ENCODE peak calls at places on chromosomes 6 and 20, in nine cellular contexts. One of them, this sample, is unnamed.

GRCh38 chr6:129634411-129635230 is 75.4 kb downstream of the ARHGAP18 start:
- DNase-seq in GM23248: no peak
- DNase-seq in esophagus squamous epithelium: no peak
- DNase-seq in mesendoderm: no peak
- DNase-seq in hepatocyte: no peak
- DNase-seq in HCT116: no peak
- DNase-seq in aorta: no peak
- DNase-seq in left ventricle myocardium inferior: no peak
- DNase-seq in osteoblast: no peak
- DNase-seq in this sample: peak; percentile 9

GRCh38 chr6:127119361-127120108 is 1.1 kb downstream of the RSPO3 start:
- DNase-seq in esophagus squamous epithelium: no peak
- DNase-seq in left ventricle myocardium inferior: no peak
- DNase-seq in mesendoderm: peak; percentile 40
- DNase-seq in GM23248: peak; percentile 69
- DNase-seq in HCT116: no peak
- DNase-seq in hepatocyte: peak; percentile 29
- DNase-seq in osteoblast: peak; percentile 63
- DNase-seq in aorta: no peak
- DNase-seq in this sample: no peak

GRCh38 chr6:13924146-13924948 is 405 bp upstream of the RNF182 start:
- DNase-seq in left ventricle myocardium inferior: peak; percentile 25
- DNase-seq in esophagus squamous epithelium: no peak
- DNase-seq in GM23248: peak; percentile 84
- DNase-seq in hepatocyte: peak; percentile 74
- DNase-seq in mesendoderm: peak; percentile 80
- DNase-seq in osteoblast: no peak
- DNase-seq in HCT116: no peak
- DNase-seq in aorta: peak; percentile 66
- DNase-seq in this sample: no peak

GRCh38 chr6:95364016-95364604 is 213.2 kb upstream of the MANEA start:
- DNase-seq in hepatocyte: peak; percentile 28
- DNase-seq in left ventricle myocardium inferior: no peak
- DNase-seq in esophagus squamous epithelium: no peak
- DNase-seq in GM23248: peak; percentile 40
- DNase-seq in mesendoderm: peak; percentile 50
- DNase-seq in osteoblast: no peak
- DNase-seq in HCT116: peak; percentile 8
- DNase-seq in aorta: no peak
- DNase-seq in this sample: peak; percentile 45

GRCh38 chr6:158321960-158322359 is 9.7 kb downstream of the TULP4 start:
- DNase-seq in left ventricle myocardium inferior: no peak
- DNase-seq in osteoblast: peak; percentile 90
- DNase-seq in HCT116: no peak
- DNase-seq in GM23248: peak; percentile 52
- DNase-seq in esophagus squamous epithelium: no peak
- DNase-seq in aorta: no peak
- DNase-seq in mesendoderm: no peak
- DNase-seq in hepatocyte: peak; percentile 40
- DNase-seq in this sample: no peak

GRCh38 chr20:45154183-45154582 is 20.5 kb upstream of the PI3 start:
- DNase-seq in hepatocyte: no peak
- DNase-seq in aorta: no peak
- DNase-seq in esophagus squamous epithelium: no peak
- DNase-seq in left ventricle myocardium inferior: no peak
- DNase-seq in GM23248: peak; percentile 6
- DNase-seq in osteoblast: no peak
- DNase-seq in mesendoderm: peak; percentile 11
- DNase-seq in HCT116: no peak
- DNase-seq in this sample: no peak

GRCh38 chr20:51341581-51341980 is 200.9 kb downstream of the NFATC2 start:
- DNase-seq in esophagus squamous epithelium: no peak
- DNase-seq in hepatocyte: no peak
- DNase-seq in mesendoderm: no peak
- DNase-seq in GM23248: no peak
- DNase-seq in left ventricle myocardium inferior: no peak
- DNase-seq in osteoblast: no peak
- DNase-seq in HCT116: no peak
- DNase-seq in aorta: no peak
- DNase-seq in this sample: no peak

GRCh38 chr6:19153270-19153980 is 683.7 kb upstream of the ID4 start:
- DNase-seq in HCT116: no peak
- DNase-seq in aorta: no peak
- DNase-seq in left ventricle myocardium inferior: peak; percentile 13
- DNase-seq in osteoblast: no peak
- DNase-seq in mesendoderm: no peak
- DNase-seq in GM23248: peak; percentile 85
- DNase-seq in hepatocyte: peak; percentile 11
- DNase-seq in esophagus squamous epithelium: no peak
- DNase-seq in this sample: no peak

GRCh38 chr20:50746138-50746940 is 15.0 kb downstream of the PARD6B start:
- DNase-seq in hepatocyte: peak; percentile 68
- DNase-seq in aorta: no peak
- DNase-seq in esophagus squamous epithelium: no peak
- DNase-seq in HCT116: no peak
- DNase-seq in osteoblast: no peak
- DNase-seq in left ventricle myocardium inferior: no peak
- DNase-seq in mesendoderm: no peak
- DNase-seq in GM23248: peak; percentile 21
- DNase-seq in this sample: peak; percentile 96

GRCh38 chr6:4707011-4707410 is 69.2 kb upstream of the CDYL start:
- DNase-seq in GM23248: peak; percentile 45
- DNase-seq in left ventricle myocardium inferior: no peak
- DNase-seq in hepatocyte: no peak
- DNase-seq in HCT116: no peak
- DNase-seq in aorta: no peak
- DNase-seq in osteoblast: no peak
- DNase-seq in mesendoderm: no peak
- DNase-seq in esophagus squamous epithelium: no peak
- DNase-seq in this sample: no peak

GRCh38 chr6:138805431-138805830 is 9.5 kb downstream of the ECT2L start:
- DNase-seq in esophagus squamous epithelium: no peak
- DNase-seq in aorta: no peak
- DNase-seq in osteoblast: no peak
- DNase-seq in mesendoderm: no peak
- DNase-seq in hepatocyte: no peak
- DNase-seq in HCT116: no peak
- DNase-seq in left ventricle myocardium inferior: peak; percentile 40
- DNase-seq in GM23248: peak; percentile 76
- DNase-seq in this sample: no peak

GRCh38 chr6:150241751-150242150 is 98.9 kb downstream of the PPP1R14C start:
- DNase-seq in osteoblast: no peak
- DNase-seq in GM23248: no peak
- DNase-seq in mesendoderm: no peak
- DNase-seq in hepatocyte: no peak
- DNase-seq in aorta: no peak
- DNase-seq in left ventricle myocardium inferior: no peak
- DNase-seq in HCT116: no peak
- DNase-seq in esophagus squamous epithelium: no peak
- DNase-seq in this sample: no peak

GRCh38 chr6:15621203-15622044 is 41.4 kb downstream of the DTNBP1 start:
- DNase-seq in hepatocyte: peak; percentile 29
- DNase-seq in GM23248: peak; percentile 15
- DNase-seq in aorta: peak; percentile 74
- DNase-seq in esophagus squamous epithelium: no peak
- DNase-seq in osteoblast: no peak
- DNase-seq in mesendoderm: peak; percentile 76
- DNase-seq in left ventricle myocardium inferior: peak; percentile 63
- DNase-seq in HCT116: no peak
- DNase-seq in this sample: no peak

GRCh38 chr6:139442188-139442625 is 67.8 kb upstream of the CITED2 start:
- DNase-seq in left ventricle myocardium inferior: no peak
- DNase-seq in hepatocyte: no peak
- DNase-seq in HCT116: no peak
- DNase-seq in GM23248: no peak
- DNase-seq in mesendoderm: no peak
- DNase-seq in esophagus squamous epithelium: no peak
- DNase-seq in osteoblast: no peak
- DNase-seq in aorta: no peak
- DNase-seq in this sample: no peak

GRCh38 chr20:1900321-1900791 is 5.1 kb downstream of the SIRPA start:
- DNase-seq in osteoblast: peak; percentile 97
- DNase-seq in hepatocyte: peak; percentile 88
- DNase-seq in left ventricle myocardium inferior: peak; percentile 30
- DNase-seq in GM23248: peak; percentile 85
- DNase-seq in esophagus squamous epithelium: no peak
- DNase-seq in aorta: peak; percentile 67
- DNase-seq in mesendoderm: peak; percentile 98
- DNase-seq in HCT116: peak; percentile 68
- DNase-seq in this sample: peak; percentile 63

GRCh38 chr20:11178946-11179654 is 505.3 kb upstream of the JAG1 start:
- DNase-seq in left ventricle myocardium inferior: no peak
- DNase-seq in GM23248: peak; percentile 75
- DNase-seq in HCT116: peak; percentile 88
- DNase-seq in aorta: no peak
- DNase-seq in mesendoderm: peak; percentile 43
- DNase-seq in hepatocyte: no peak
- DNase-seq in osteoblast: no peak
- DNase-seq in esophagus squamous epithelium: no peak
- DNase-seq in this sample: peak; percentile 20

GRCh38 chr6:105746539-105746938 is 339.6 kb upstream of the PRDM1 start:
- DNase-seq in hepatocyte: no peak
- DNase-seq in GM23248: no peak
- DNase-seq in osteoblast: no peak
- DNase-seq in aorta: no peak
- DNase-seq in mesendoderm: no peak
- DNase-seq in esophagus squamous epithelium: no peak
- DNase-seq in HCT116: no peak
- DNase-seq in left ventricle myocardium inferior: no peak
- DNase-seq in this sample: no peak

GRCh38 chr20:2699775-2700413 is 7.3 kb downstream of the EBF4 start:
- DNase-seq in GM23248: no peak
- DNase-seq in left ventricle myocardium inferior: no peak
- DNase-seq in hepatocyte: no peak
- DNase-seq in aorta: no peak
- DNase-seq in HCT116: no peak
- DNase-seq in osteoblast: no peak
- DNase-seq in esophagus squamous epithelium: no peak
- DNase-seq in mesendoderm: no peak
- DNase-seq in this sample: no peak

GRCh38 chr20:3165473-3166337 is 6.0 kb upstream of the FASTKD5 start:
- DNase-seq in left ventricle myocardium inferior: peak; percentile 72
- DNase-seq in GM23248: peak; percentile 46
- DNase-seq in HCT116: no peak
- DNase-seq in aorta: peak; percentile 68
- DNase-seq in osteoblast: peak; percentile 94
- DNase-seq in esophagus squamous epithelium: no peak
- DNase-seq in mesendoderm: no peak
- DNase-seq in hepatocyte: no peak
- DNase-seq in this sample: peak; percentile 43

GRCh38 chr6:84546427-84546914 is 217.9 kb downstream of the TBX18 start:
- DNase-seq in GM23248: peak; percentile 80
- DNase-seq in left ventricle myocardium inferior: no peak
- DNase-seq in osteoblast: no peak
- DNase-seq in esophagus squamous epithelium: no peak
- DNase-seq in aorta: no peak
- DNase-seq in HCT116: no peak
- DNase-seq in hepatocyte: no peak
- DNase-seq in mesendoderm: peak; percentile 11
- DNase-seq in this sample: no peak

GRCh38 chr6:106560966-106561740 is 68.1 kb downstream of the RTN4IP1 start:
- DNase-seq in osteoblast: no peak
- DNase-seq in esophagus squamous epithelium: no peak
- DNase-seq in hepatocyte: peak; percentile 23
- DNase-seq in GM23248: peak; percentile 90
- DNase-seq in aorta: no peak
- DNase-seq in mesendoderm: no peak
- DNase-seq in HCT116: no peak
- DNase-seq in left ventricle myocardium inferior: no peak
- DNase-seq in this sample: no peak

GRCh38 chr20:24109008-24109407 is 120.4 kb upstream of the GGTLC1 start:
- DNase-seq in esophagus squamous epithelium: no peak
- DNase-seq in left ventricle myocardium inferior: no peak
- DNase-seq in osteoblast: no peak
- DNase-seq in HCT116: no peak
- DNase-seq in GM23248: no peak
- DNase-seq in mesendoderm: no peak
- DNase-seq in hepatocyte: no peak
- DNase-seq in aorta: no peak
- DNase-seq in this sample: peak; percentile 37

GRCh38 chr20:18007534-18008292 is 38.9 kb downstream of the MGME1 start:
- DNase-seq in GM23248: peak; percentile 13
- DNase-seq in aorta: peak; percentile 55
- DNase-seq in left ventricle myocardium inferior: peak; percentile 31
- DNase-seq in osteoblast: no peak
- DNase-seq in mesendoderm: no peak
- DNase-seq in hepatocyte: no peak
- DNase-seq in esophagus squamous epithelium: no peak
- DNase-seq in HCT116: no peak
- DNase-seq in this sample: no peak

GRCh38 chr6:37141291-37142046 is 28.5 kb upstream of the PIM1 start:
- DNase-seq in mesendoderm: peak; percentile 96
- DNase-seq in hepatocyte: peak; percentile 62
- DNase-seq in GM23248: peak; percentile 27
- DNase-seq in left ventricle myocardium inferior: no peak
- DNase-seq in aorta: no peak
- DNase-seq in HCT116: no peak
- DNase-seq in esophagus squamous epithelium: no peak
- DNase-seq in osteoblast: no peak
- DNase-seq in this sample: no peak
- H3K27ac ChIP-seq in mesendoderm: peak overlapping the region; percentile 88
- H3K27ac ChIP-seq in hepatocyte: peak overlapping the region; percentile 67
- H3K27ac ChIP-seq in GM23248: peak overlapping the region; percentile 44
- H3K27ac ChIP-seq in left ventricle myocardium inferior: peak overlapping the region; percentile 37
- H3K27ac ChIP-seq in aorta: no peak overlapping the region
- H3K27ac ChIP-seq in HCT116: no peak overlapping the region
- H3K27ac ChIP-seq in esophagus squamous epithelium: peak overlapping the region; percentile 67
- H3K27ac ChIP-seq in osteoblast: peak overlapping the region; percentile 54
- H3K27ac ChIP-seq in this sample: peak overlapping the region; percentile 66

GRCh38 chr6:44580901-44581300 is 193.4 kb downstream of the CDC5L start:
- DNase-seq in aorta: no peak
- DNase-seq in osteoblast: peak; percentile 77
- DNase-seq in esophagus squamous epithelium: no peak
- DNase-seq in HCT116: no peak
- DNase-seq in left ventricle myocardium inferior: no peak
- DNase-seq in hepatocyte: no peak
- DNase-seq in GM23248: peak; percentile 75
- DNase-seq in mesendoderm: no peak
- DNase-seq in this sample: no peak
- H3K4me1 ChIP-seq in aorta: no peaks in the 10 kb centered on the region
- H3K4me1 ChIP-seq in osteoblast: peaks cover 24% of the 10 kb centered on the region
- H3K4me1 ChIP-seq in esophagus squamous epithelium: no peaks in the 10 kb centered on the region
- H3K4me1 ChIP-seq in HCT116: no peaks in the 10 kb centered on the region
- H3K4me1 ChIP-seq in left ventricle myocardium inferior: no peaks in the 10 kb centered on the region
- H3K4me1 ChIP-seq in hepatocyte: no peaks in the 10 kb centered on the region
- H3K4me1 ChIP-seq in GM23248: peaks cover 24% of the 10 kb centered on the region
- H3K4me1 ChIP-seq in mesendoderm: no peaks in the 10 kb centered on the region
- H3K4me1 ChIP-seq in this sample: no peaks in the 10 kb centered on the region

GRCh38 chr6:63476302-63476701 is 96.0 kb upstream of the LOC128125822 start:
- DNase-seq in HCT116: no peak
- DNase-seq in mesendoderm: peak; percentile 34
- DNase-seq in esophagus squamous epithelium: no peak
- DNase-seq in left ventricle myocardium inferior: no peak
- DNase-seq in osteoblast: no peak
- DNase-seq in aorta: no peak
- DNase-seq in hepatocyte: peak; percentile 25
- DNase-seq in GM23248: no peak
- DNase-seq in this sample: no peak
- H3K27ac ChIP-seq in HCT116: no peak overlapping the region
- H3K27ac ChIP-seq in mesendoderm: no peak overlapping the region
- H3K27ac ChIP-seq in esophagus squamous epithelium: no peak overlapping the region
- H3K27ac ChIP-seq in left ventricle myocardium inferior: peak overlapping the region; percentile 73
- H3K27ac ChIP-seq in osteoblast: no peak overlapping the region
- H3K27ac ChIP-seq in aorta: no peak overlapping the region
- H3K27ac ChIP-seq in hepatocyte: peak overlapping the region; percentile 26
- H3K27ac ChIP-seq in GM23248: no peak overlapping the region
- H3K27ac ChIP-seq in this sample: no peak overlapping the region

GRCh38 chr6:113094781-113095180 is 747.7 kb downstream of the RFPL4B start:
- DNase-seq in aorta: no peak
- DNase-seq in left ventricle myocardium inferior: no peak
- DNase-seq in hepatocyte: no peak
- DNase-seq in HCT116: no peak
- DNase-seq in esophagus squamous epithelium: no peak
- DNase-seq in GM23248: peak; percentile 3
- DNase-seq in mesendoderm: no peak
- DNase-seq in osteoblast: no peak
- DNase-seq in this sample: no peak
- H3K4me1 ChIP-seq in aorta: no peaks in the 10 kb centered on the region
- H3K4me1 ChIP-seq in left ventricle myocardium inferior: no peaks in the 10 kb centered on the region
- H3K4me1 ChIP-seq in hepatocyte: peaks cover 6% of the 10 kb centered on the region
- H3K4me1 ChIP-seq in HCT116: no peaks in the 10 kb centered on the region
- H3K4me1 ChIP-seq in esophagus squamous epithelium: no peaks in the 10 kb centered on the region
- H3K4me1 ChIP-seq in GM23248: no peaks in the 10 kb centered on the region
- H3K4me1 ChIP-seq in mesendoderm: no peaks in the 10 kb centered on the region
- H3K4me1 ChIP-seq in osteoblast: peaks cover 6% of the 10 kb centered on the region
- H3K4me1 ChIP-seq in this sample: no peaks in the 10 kb centered on the region